ENCODE peak calls at places on chromosomes 2 and 18, in seven cellular contexts. D, Z, Q, H, C, N and E are unnamed samples. For H3K4me1, the result is how much of the 10 kb centered on the place peaks cover.

GRCh38 chr2:97267411-97268074 is 154.6 kb downstream of the ANKRD36 start:
- DNase-seq in H (peak), C (peak), D (peak), N (peak), Q (no peak), Z (peak), E (peak)

GRCh38 chr2:215105607-215106354 is 32.6 kb downstream of the ABCA12 start:
- DNase-seq in N (no peak), Q (no peak), C (no peak), Z (no peak), H (no peak), D (no peak), E (no peak)

GRCh38 chr18:59952283-59953007 is 52.6 kb downstream of the PMAIP1 start:
- DNase-seq in H (no peak), Q (no peak), D (no peak), N (no peak), C (no peak), Z (no peak), E (no peak)

GRCh38 chr2:236969767-236970655 is 115.7 kb upstream of the COPS8 start:
- DNase-seq in Z (no peak), D (no peak), C (peak), Q (no peak), H (no peak), N (no peak), E (no peak)

GRCh38 chr2:9332136-9332852 is 91.0 kb downstream of the ITGB1BP1 start:
- DNase-seq in Z (no peak), C (no peak), D (no peak), H (no peak), Q (no peak), N (no peak), E (no peak)

GRCh38 chr2:95024306-95024880 is 1.1 kb upstream of the MAL start:
- DNase-seq in Z (no peak), N (no peak), C (no peak), H (no peak), D (no peak), Q (no peak), E (peak)

GRCh38 chr18:7941533-7941932 is 374.4 kb downstream of the PTPRM start:
- DNase-seq in H (peak), Q (no peak), D (no peak), Z (no peak), C (no peak), N (no peak), E (peak)

GRCh38 chr2:120476141-120476540 is 130.2 kb downstream of the INHBB start:
- DNase-seq in Q (no peak), C (no peak), Z (no peak), D (no peak), H (peak), N (peak), E (no peak)

GRCh38 chr2:119482481-119483394 is 41.5 kb downstream of the SCTR start:
- DNase-seq in C (no peak), N (no peak), Z (no peak), D (peak), Q (no peak), H (no peak), E (no peak)

GRCh38 chr2:41145066-41145465 is 693.2 kb upstream of the SLC8A1 start:
- DNase-seq in C (no peak), D (no peak), H (no peak), Q (no peak), Z (no peak), N (no peak), E (no peak)

GRCh38 chr2:179842498-179843153 is 18.8 kb downstream of the ZNF385B start:
- DNase-seq in D (no peak), H (no peak), C (no peak), Z (peak), Q (peak), N (no peak), E (no peak)

GRCh38 chr2:43837831-43838559 is 644 bp downstream of the ABCG5 start:
- DNase-seq in C (no peak), Z (no peak), Q (no peak), H (no peak), D (no peak), N (no peak), E (no peak)

GRCh38 chr2:241068136-241068941 is 33.7 kb downstream of the MTERF4 start:
- DNase-seq in N (no peak), Q (no peak), C (no peak), H (no peak), Z (no peak), D (no peak), E (no peak)

GRCh38 chr2:23541453-23542334 is 156.7 kb downstream of the KLHL29 start:
- DNase-seq in Z (no peak), H (no peak), C (no peak), N (no peak), Q (no peak), D (no peak), E (no peak)

GRCh38 chr2:48482774-48483173 is 47.2 kb upstream of the STON1 start:
- DNase-seq in N (no peak), H (no peak), D (no peak), Z (no peak), Q (no peak), C (no peak), E (no peak)

GRCh38 chr2:70887550-70888229 is 48.0 kb upstream of the ATP6V1B1 start:
- DNase-seq in Q (peak), D (no peak), N (peak), H (no peak), C (no peak), Z (peak), E (peak)

GRCh38 chr2:47558116-47559078 is 155.4 kb downstream of the MSH2 start:
- DNase-seq in Q (no peak), N (no peak), D (no peak), H (no peak), C (no peak), Z (peak), E (peak)

GRCh38 chr2:215740071-215740470 is 273.3 kb downstream of the MREG start:
- DNase-seq in C (no peak), D (no peak), N (no peak), Z (no peak), H (no peak), Q (no peak), E (no peak)

GRCh38 chr2:240353086-240353798 is 82.2 kb upstream of the GPC1 start:
- DNase-seq in D (no peak), H (peak), Q (no peak), N (peak), Z (no peak), C (no peak), E (no peak)

GRCh38 chr18:40157120-40157519 is 1797.9 kb upstream of the PIK3C3 start:
- DNase-seq in Q (no peak), C (no peak), Z (no peak), D (no peak), N (no peak), H (no peak), E (no peak)

GRCh38 chr2:223997938-223998337 is 40.7 kb downstream of the MRPL44 start:
- DNase-seq in C (no peak), Z (no peak), Q (no peak), N (no peak), H (no peak), D (no peak), E (no peak)

GRCh38 chr18:57455576-57456129 is 20.5 kb downstream of the ONECUT2 start:
- DNase-seq in Z (no peak), N (no peak), C (no peak), Q (no peak), D (no peak), H (no peak), E (no peak)

GRCh38 chr2:185433824-185434223 is 304.8 kb upstream of the FSIP2 start:
- DNase-seq in Q (no peak), H (no peak), N (no peak), Z (peak), C (no peak), D (no peak), E (no peak)

GRCh38 chr2:25300001-25300400 is 41.7 kb downstream of the DNMT3A start:
- DNase-seq in D (no peak), Q (no peak), N (no peak), Z (no peak), C (no peak), H (no peak), E (no peak)

GRCh38 chr2:46071074-46071473 is 226.1 kb upstream of the EPAS1 start:
- DNase-seq in H (no peak), D (no peak), C (no peak), Q (no peak), N (no peak), Z (no peak), E (no peak)

GRCh38 chr2:46066591-46066990 is 230.6 kb upstream of the EPAS1 start:
- DNase-seq in Z (no peak), N (no peak), D (no peak), Q (no peak), C (no peak), H (no peak), E (no peak)

GRCh38 chr2:46067501-46068292 is 229.5 kb upstream of the EPAS1 start:
- DNase-seq in N (no peak), Q (no peak), H (no peak), Z (no peak), D (no peak), C (no peak), E (no peak)

GRCh38 chr2:46066116-46066515 is 231.1 kb upstream of the EPAS1 start:
- DNase-seq in H (no peak), Q (no peak), Z (no peak), D (no peak), N (no peak), C (no peak), E (no peak)

DNA sequence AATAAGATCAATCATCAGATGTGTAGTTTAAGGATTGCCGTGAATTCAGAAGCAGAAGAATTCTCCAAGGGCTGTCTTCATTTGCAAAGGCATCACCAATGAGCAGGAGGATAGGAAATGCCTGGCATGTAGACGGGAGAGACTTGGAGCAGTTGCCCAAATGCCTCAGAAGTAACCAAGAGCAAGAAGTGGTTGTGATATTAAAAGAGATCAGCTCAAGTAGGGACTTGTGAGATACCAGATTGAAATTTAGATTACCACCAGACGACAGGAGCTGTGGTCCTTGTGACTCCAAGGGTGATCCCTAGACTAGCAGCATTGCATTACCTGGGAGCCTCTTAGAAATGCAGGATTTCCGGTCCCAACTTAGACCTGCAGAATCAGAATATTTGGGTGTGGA is 228.6 kb upstream of the EPAS1 start:
- DNase-seq in Z (no peak), Q (no peak), D (no peak), H (no peak), C (no peak), N (no peak), E (no peak)
- H3K4me1 ChIP-seq in Z (under half), Q (under half), D (under half), H (under half), C (under half), N (under half), E (under half)

DNA sequence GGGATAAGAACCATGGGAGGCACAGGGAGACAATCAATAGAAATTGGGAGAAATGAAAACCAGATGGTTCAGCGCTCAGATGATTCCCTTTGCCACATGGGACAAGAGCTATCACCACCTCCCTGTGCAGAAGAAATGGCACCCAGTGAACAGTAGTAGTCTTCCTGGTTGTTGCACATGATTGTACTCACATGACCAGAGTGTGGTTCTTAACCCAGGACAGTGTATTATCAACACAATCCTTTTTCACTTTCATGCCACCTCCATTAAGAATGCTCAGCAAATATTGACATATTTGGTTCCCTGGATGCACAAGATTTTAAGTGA is 149.0 kb upstream of the SH3BP4 start:
- DNase-seq in D (no peak), C (no peak), Z (no peak), N (no peak), Q (no peak), H (no peak), E (no peak)
- TF ChIP-seq CTCF in D (no peak), C (no peak), Z (no peak), N (no peak), Q (no peak), H (no peak), E (no peak)

GRCh38 chr18:12315911-12316310 is 7.9 kb downstream of the TUBB6 start:
- DNase-seq in Z (no peak), H (no peak), D (no peak), Q (no peak), N (no peak), C (no peak), E (peak)
- H3K4me1 ChIP-seq in Z (under half), H (under half), D (under half), Q (under half), N (under half), C (under half), E (half or more)

DNA sequence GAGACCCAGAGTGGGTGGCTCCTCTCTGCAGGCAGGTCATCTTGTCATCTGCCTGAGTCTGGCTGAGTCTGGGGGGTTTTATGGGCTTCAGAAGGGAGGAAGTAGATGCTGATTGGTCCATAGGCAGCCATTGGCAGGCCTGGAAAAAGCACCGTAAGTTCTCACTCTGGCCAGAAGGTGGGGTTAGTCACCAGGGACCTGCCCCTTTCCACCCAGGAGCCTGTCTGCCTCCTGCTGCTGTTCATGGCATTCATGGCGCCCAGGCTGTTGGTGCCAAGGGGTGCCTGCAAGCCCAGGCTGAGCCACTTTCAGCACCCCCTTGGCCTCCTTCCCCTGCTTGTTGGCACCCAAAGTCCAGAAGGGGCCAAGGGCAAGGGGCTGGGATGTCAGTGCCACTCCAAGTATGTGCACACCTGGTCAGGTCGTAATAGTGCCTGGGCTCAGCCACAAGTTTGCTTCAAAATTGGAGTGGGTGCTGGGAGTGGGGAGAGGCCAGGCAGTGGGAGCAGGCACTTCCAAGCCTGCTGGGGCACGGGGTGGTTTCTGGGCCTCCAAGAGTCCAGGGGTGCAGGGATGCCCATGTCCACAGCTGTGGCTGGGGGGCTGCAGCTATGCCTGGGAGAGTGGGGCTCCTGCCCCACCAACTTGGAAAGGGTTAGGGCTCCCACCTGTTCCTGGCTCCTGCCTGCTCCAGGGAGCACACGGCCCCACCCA is 178.1 kb downstream of the FAM210A start:
- DNase-seq in N (peak), H (no peak), D (no peak), Q (no peak), Z (no peak), C (no peak), E (no peak)
- TF ChIP-seq CTCF in N (no peak), H (peak), D (no peak), Q (no peak), Z (peak), C (no peak), E (no peak)

DNA sequence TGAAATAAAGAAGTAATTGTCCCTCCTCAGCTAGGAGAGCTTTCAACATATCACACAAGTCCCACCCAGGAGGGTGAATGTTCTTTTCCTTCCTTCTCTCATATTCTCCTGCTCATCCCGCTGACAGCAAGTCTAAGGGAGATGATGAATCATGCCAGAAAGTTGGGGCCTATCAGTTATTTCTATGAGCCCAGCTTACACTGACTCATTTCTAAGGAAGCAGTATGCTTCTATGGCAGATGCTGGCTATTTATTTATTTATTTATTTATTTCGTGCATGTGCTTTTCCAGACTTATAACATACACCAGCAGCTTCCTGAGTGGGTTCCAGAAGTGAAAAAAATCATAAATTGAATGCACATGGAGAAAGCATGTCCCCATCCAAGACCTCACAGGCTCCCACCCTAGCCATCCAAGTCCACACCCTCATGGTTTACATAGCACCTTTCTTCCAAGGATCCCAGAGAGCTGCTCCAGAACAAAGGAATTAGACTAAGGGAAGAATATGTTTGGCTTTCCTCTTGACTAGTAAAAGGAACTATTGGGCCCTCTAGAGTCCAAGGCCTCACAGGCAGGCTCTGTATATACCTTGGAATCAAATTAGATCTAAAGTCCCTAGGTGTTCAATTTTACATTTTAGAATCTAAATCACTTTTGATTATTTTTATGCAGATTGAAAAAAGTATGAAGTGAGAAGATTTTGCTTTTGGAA is 1074.2 kb upstream of the ZEB2 start:
- DNase-seq in Q (peak), H (no peak), N (no peak), Z (peak), D (no peak), C (no peak), E (no peak)
- H3K4me1 ChIP-seq in Q (under half), H (under half), N (under half), Z (under half), D (under half), C (under half), E (under half)

GRCh38 chr2:3078684-3079083 is 298.9 kb downstream of the EIPR1 start:
- DNase-seq in Z (no peak), H (no peak), C (no peak), N (no peak), Q (no peak), D (no peak), E (no peak)
- TF ChIP-seq CTCF in Z (no peak), H (no peak), C (no peak), N (no peak), Q (no peak), D (no peak), E (no peak)